ENCODE peak calls at places on chromosome 7, in five cellular contexts. Y is OCI-LY7; Z is Peyer's patch; S is mammary epithelial cell; P is CD8-positive, alpha-beta T cell. C is an unnamed sample.

GRCh38 chr7:127304087-127304486 is 51.3 kb upstream of the GRM8 start:
- DNase-seq in Y (no peak), Z (no peak), S (no peak), P (no peak), C (no peak)

GRCh38 chr7:141463986-141464385 is 87.2 kb upstream of the AGK start:
- DNase-seq in Y (no peak), Z (no peak), S (no peak), P (no peak), C (no peak)

GRCh38 chr7:5533821-5534367 is 110.3 kb upstream of the TNRC18 start:
- DNase-seq in Y (no peak), Z (no peak), S (no peak), P (no peak), C (no peak)

GRCh38 chr7:34320926-34321609 is 336.9 kb upstream of the NPSR1 start:
- DNase-seq in Y (peak; percentile 53), Z (peak; percentile 59), S (peak; percentile 73), P (peak; percentile 11), C (peak; percentile 65)

GRCh38 chr7:16293669-16294425 is 127.5 kb downstream of the CRPPA start:
- DNase-seq in Y (no peak), Z (no peak), S (peak; percentile 84), P (no peak), C (no peak)

GRCh38 chr7:148914208-148914777 is 30.2 kb upstream of the EZH2 start:
- DNase-seq in Y (no peak), Z (no peak), S (peak; percentile 61), P (no peak), C (no peak)

GRCh38 chr7:80740778-80741545 is 102.5 kb downstream of the CD36 start:
- DNase-seq in Y (no peak), Z (no peak), S (no peak), P (no peak), C (peak; percentile 41)

GRCh38 chr7:6375346-6376101 is 72.2 kb downstream of the DAGLB start:
- DNase-seq in Y (peak; percentile 62), Z (peak; percentile 54), S (peak; percentile 41), P (no peak), C (peak; percentile 32)

GRCh38 chr7:134562136-134562535 is 13.2 kb downstream of the AKR1B15 start:
- DNase-seq in Y (no peak), Z (no peak), S (peak; percentile 75), P (no peak), C (no peak)

GRCh38 chr7:131072505-131073091 is 255.1 kb upstream of the MKLN1 start:
- DNase-seq in Y (no peak), Z (no peak), S (peak; percentile 9), P (no peak), C (peak; percentile 65)

GRCh38 chr7:22866965-22867364 is 44.3 kb upstream of the TOMM7 start:
- DNase-seq in Y (no peak), Z (no peak), S (no peak), P (no peak), C (no peak)

GRCh38 chr7:74544706-74545469 is 91.2 kb downstream of the GTF2IRD1 start:
- DNase-seq in Y (peak; percentile 68), Z (peak; percentile 71), S (peak; percentile 23), P (no peak), C (no peak)

GRCh38 chr7:95725170-95725569 is 47.2 kb upstream of the DYNC1I1 start:
- DNase-seq in Y (no peak), Z (no peak), S (no peak), P (no peak), C (no peak)

GRCh38 chr7:28643369-28644340 is 231.3 kb downstream of the CREB5 start:
- DNase-seq in Y (no peak), Z (no peak), S (no peak), P (no peak), C (no peak)

GRCh38 chr7:135845415-135846075 is 96.9 kb upstream of the FAM180A start:
- DNase-seq in Y (peak; percentile 16), Z (no peak), S (no peak), P (no peak), C (no peak)

GRCh38 chr7:85765698-85766298 is 578.9 kb upstream of the SEMA3D start:
- DNase-seq in Y (no peak), Z (peak; percentile 56), S (no peak), P (no peak), C (no peak)

GRCh38 chr7:33748793-33749192 is 156.5 kb upstream of the BMPER start:
- DNase-seq in Y (no peak), Z (no peak), S (no peak), P (no peak), C (no peak)

GRCh38 chr7:149625339-149625946 is 127.8 kb upstream of the ZNF746 start:
- DNase-seq in Y (peak; percentile 73), Z (peak; percentile 84), S (peak; percentile 32), P (peak; percentile 31), C (peak; percentile 75)

GRCh38 chr7:134552105-134552504 is 3.2 kb downstream of the AKR1B15 start:
- DNase-seq in Y (no peak), Z (peak; percentile 48), S (no peak), P (no peak), C (no peak)

GRCh38 chr7:2673934-2674333 is 14.1 kb upstream of the AMZ1 start:
- DNase-seq in Y (no peak), Z (no peak), S (no peak), P (no peak), C (no peak)

GRCh38 chr7:151063212-151063561 is 3.8 kb downstream of the SLC4A2 start:
- DNase-seq in Y (no peak), Z (peak; percentile 61), S (peak; percentile 60), P (no peak), C (no peak)

GRCh38 chr7:129835436-129836020 is 117.2 kb downstream of the UBE2H start:
- DNase-seq in Y (no peak), Z (no peak), S (no peak), P (no peak), C (peak; percentile 92)

GRCh38 chr7:47948096-47948790 is at the start of gene PKD1L1:
- DNase-seq in Y (no peak), Z (no peak), S (no peak), P (no peak), C (no peak)

GRCh38 chr7:140655511-140656408 is 15.1 kb upstream of the DENND2A start:
- DNase-seq in Y (no peak), Z (peak; percentile 25), S (no peak), P (no peak), C (no peak)

GRCh38 chr7:47601881-47602249 is 20.0 kb upstream of the TNS3 start:
- DNase-seq in Y (no peak), Z (no peak), S (no peak), P (no peak), C (no peak)

GRCh38 chr7:149398195-149398820 is 62.6 kb downstream of the ZNF777 start:
- DNase-seq in Y (no peak), Z (no peak), S (no peak), P (no peak), C (no peak)

GRCh38 chr7:33539198-33539597 is 366.1 kb upstream of the BMPER start:
- DNase-seq in Y (peak; percentile 58), Z (no peak), S (no peak), P (no peak), C (no peak)

DNA sequence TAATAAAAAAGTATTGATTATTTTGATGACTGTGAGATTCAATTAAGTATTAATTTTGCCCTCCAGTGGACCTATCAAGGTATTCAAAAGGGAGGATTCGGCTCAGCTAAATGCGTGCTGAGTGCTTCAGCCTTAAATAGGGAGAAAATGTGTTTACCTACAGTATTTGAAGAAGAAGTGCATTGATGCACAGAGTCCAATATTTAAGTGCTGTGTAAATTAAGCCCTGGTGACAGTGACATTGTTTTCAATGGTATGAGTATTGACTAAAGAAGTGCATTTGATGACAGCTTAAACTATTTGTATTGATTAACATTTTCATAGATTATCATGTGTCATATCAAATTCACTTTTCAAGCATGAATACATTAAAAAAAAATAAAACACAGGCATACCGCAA is 106.6 kb downstream of the POU6F2 start:
- DNase-seq in Y (no peak), Z (no peak), S (no peak), P (no peak), C (no peak)
- H3K4me1 ChIP-seq in Y (no peaks in the 10 kb centered on the region), Z (no peaks in the 10 kb centered on the region), S (no peaks in the 10 kb centered on the region), P (no peaks in the 10 kb centered on the region), C (peaks cover 59% of the 10 kb centered on the region)

GRCh38 chr7:50785346-50785745 is 2.6 kb upstream of the GRB10 start:
- DNase-seq in Y (no peak), Z (no peak), S (no peak), P (no peak), C (no peak)

GRCh38 chr7:50787825-50788224 is 5.1 kb upstream of the GRB10 start:
- DNase-seq in Y (no peak), Z (no peak), S (no peak), P (no peak), C (no peak)

GRCh38 chr7:50791921-50792341 is 9.2 kb upstream of the GRB10 start:
- DNase-seq in Y (no peak), Z (no peak), S (no peak), P (no peak), C (peak; percentile 24)

GRCh38 chr7:50791363-50791762 is 8.7 kb upstream of the GRB10 start:
- DNase-seq in Y (no peak), Z (no peak), S (no peak), P (no peak), C (peak; percentile 51)

GRCh38 chr7:50788393-50788792 is 5.7 kb upstream of the GRB10 start:
- DNase-seq in Y (no peak), Z (no peak), S (no peak), P (no peak), C (no peak)
- H3K4me1 ChIP-seq in Y (no peaks in the 10 kb centered on the region), Z (no peaks in the 10 kb centered on the region), S (no peaks in the 10 kb centered on the region), P (peaks cover 8% of the 10 kb centered on the region), C (peaks cover 19% of the 10 kb centered on the region)

DNA sequence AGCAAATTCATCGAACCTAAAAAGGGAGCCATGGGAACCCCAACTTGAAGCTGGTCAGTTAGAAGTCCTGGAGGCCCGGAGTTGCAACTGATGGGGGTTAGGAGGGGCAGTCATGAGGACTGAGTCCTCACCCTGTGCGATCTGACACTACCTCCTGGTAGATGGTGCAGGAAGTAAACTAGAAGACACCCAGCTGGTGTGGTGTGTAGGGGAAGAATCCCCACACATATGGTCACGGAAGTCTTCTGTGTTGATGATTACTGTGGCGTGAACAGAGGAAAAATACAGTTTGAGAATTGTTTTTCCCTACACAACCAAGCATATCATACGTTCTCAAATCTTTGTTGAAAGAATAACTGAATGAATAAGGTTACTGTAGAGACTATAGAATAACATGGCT is 164.6 kb upstream of the KCTD7 start:
- DNase-seq in Y (no peak), Z (no peak), S (no peak), P (no peak), C (no peak)
- H3K4me1 ChIP-seq in Y (peaks cover 4% of the 10 kb centered on the region), Z (no peaks in the 10 kb centered on the region), S (no peaks in the 10 kb centered on the region), P (peaks cover 4% of the 10 kb centered on the region), C (no peaks in the 10 kb centered on the region)

DNA sequence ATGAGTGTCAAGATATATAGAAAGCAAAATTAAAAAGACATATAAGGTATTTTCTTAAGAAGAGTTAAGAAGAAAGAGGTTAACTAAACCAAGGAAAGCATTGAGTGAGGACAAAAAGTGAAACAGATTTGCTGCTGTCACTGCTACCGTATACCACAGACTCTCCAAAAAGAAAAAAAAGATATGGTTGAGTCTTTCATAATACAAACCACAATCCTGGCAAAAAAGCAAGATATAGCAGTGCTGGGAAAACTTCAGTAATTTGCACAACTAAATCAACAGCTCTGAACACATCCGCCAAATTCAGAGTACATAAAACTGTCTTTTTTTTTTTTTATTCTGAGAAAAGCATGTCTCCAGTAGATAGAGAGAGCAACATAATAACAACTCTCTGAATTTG is 114.7 kb downstream of the ETV1 start:
- DNase-seq in Y (no peak), Z (no peak), S (peak; percentile 29), P (no peak), C (no peak)
- H3K4me1 ChIP-seq in Y (no peaks in the 10 kb centered on the region), Z (no peaks in the 10 kb centered on the region), S (peaks cover 2% of the 10 kb centered on the region), P (peaks cover 7% of the 10 kb centered on the region), C (no peaks in the 10 kb centered on the region)